ENCODE peak calls at places on chromosome 20, in five cellular contexts. One of them, this sample, is unnamed.
A peak's percentile ranks its signal among the peaks of the same experiment; 100 is the strongest.

GRCh38 chr20:61799928-61800327 is 265.8 kb downstream of the TAF4 start:
- DNase-seq in astrocyte of the spinal cord: no peak
- DNase-seq in naive B cell: no peak
- DNase-seq in mammary epithelial cell: no peak
- DNase-seq in Karpas-422: peak; percentile 85
- DNase-seq in this sample: no peak

GRCh38 chr20:37357481-37358365 is 11.8 kb downstream of the SRC start:
- DNase-seq in Karpas-422: peak; percentile 70
- DNase-seq in astrocyte of the spinal cord: no peak
- DNase-seq in mammary epithelial cell: no peak
- DNase-seq in naive B cell: no peak
- DNase-seq in this sample: no peak

GRCh38 chr20:19934792-19935491 is 82.2 kb upstream of the NAA20 start:
- DNase-seq in naive B cell: peak; percentile 65
- DNase-seq in Karpas-422: peak; percentile 78
- DNase-seq in astrocyte of the spinal cord: no peak
- DNase-seq in mammary epithelial cell: peak; percentile 88
- DNase-seq in this sample: no peak

GRCh38 chr20:44017905-44018683 is 103.4 kb downstream of the TOX2 start:
- DNase-seq in Karpas-422: no peak
- DNase-seq in mammary epithelial cell: peak; percentile 87
- DNase-seq in astrocyte of the spinal cord: peak; percentile 92
- DNase-seq in naive B cell: no peak
- DNase-seq in this sample: peak; percentile 99

GRCh38 chr20:57672164-57672563 is 37.7 kb downstream of the PMEPA1 start:
- DNase-seq in naive B cell: peak; percentile 87
- DNase-seq in Karpas-422: no peak
- DNase-seq in mammary epithelial cell: no peak
- DNase-seq in astrocyte of the spinal cord: peak; percentile 62
- DNase-seq in this sample: no peak

GRCh38 chr20:63035284-63036185 is 28.8 kb upstream of the BHLHE23 start:
- DNase-seq in mammary epithelial cell: no peak
- DNase-seq in Karpas-422: no peak
- DNase-seq in naive B cell: no peak
- DNase-seq in astrocyte of the spinal cord: no peak
- DNase-seq in this sample: no peak

GRCh38 chr20:46218656-46219055 is 89.6 kb downstream of the CDH22 start:
- DNase-seq in mammary epithelial cell: no peak
- DNase-seq in Karpas-422: no peak
- DNase-seq in naive B cell: no peak
- DNase-seq in astrocyte of the spinal cord: no peak
- DNase-seq in this sample: no peak

GRCh38 chr20:63976980-63977391 is 2.5 kb downstream of the SAMD10 start:
- DNase-seq in astrocyte of the spinal cord: no peak
- DNase-seq in mammary epithelial cell: no peak
- DNase-seq in Karpas-422: no peak
- DNase-seq in naive B cell: no peak
- DNase-seq in this sample: no peak

GRCh38 chr20:20277772-20278382 is 90.0 kb upstream of the INSM1 start:
- DNase-seq in naive B cell: no peak
- DNase-seq in Karpas-422: no peak
- DNase-seq in mammary epithelial cell: no peak
- DNase-seq in astrocyte of the spinal cord: no peak
- DNase-seq in this sample: no peak

GRCh38 chr20:2515203-2515602 is 6.5 kb upstream of the ZNF343 start:
- DNase-seq in mammary epithelial cell: no peak
- DNase-seq in astrocyte of the spinal cord: no peak
- DNase-seq in Karpas-422: no peak
- DNase-seq in naive B cell: no peak
- DNase-seq in this sample: no peak

GRCh38 chr20:45037635-45038034 is 63.3 kb downstream of the KCNS1 start:
- DNase-seq in Karpas-422: no peak
- DNase-seq in mammary epithelial cell: no peak
- DNase-seq in naive B cell: no peak
- DNase-seq in astrocyte of the spinal cord: no peak
- DNase-seq in this sample: no peak

GRCh38 chr20:63036266-63036665 is 29.5 kb upstream of the BHLHE23 start:
- DNase-seq in mammary epithelial cell: no peak
- DNase-seq in astrocyte of the spinal cord: no peak
- DNase-seq in Karpas-422: no peak
- DNase-seq in naive B cell: no peak
- DNase-seq in this sample: no peak

GRCh38 chr20:8361008-8361652 is 229.1 kb downstream of the PLCB1 start:
- DNase-seq in astrocyte of the spinal cord: peak; percentile 38
- DNase-seq in naive B cell: no peak
- DNase-seq in mammary epithelial cell: peak; percentile 11
- DNase-seq in Karpas-422: no peak
- DNase-seq in this sample: no peak

GRCh38 chr20:62358728-62359490 is 8.2 kb downstream of the LAMA5 start:
- DNase-seq in astrocyte of the spinal cord: no peak
- DNase-seq in naive B cell: no peak
- DNase-seq in mammary epithelial cell: no peak
- DNase-seq in Karpas-422: no peak
- DNase-seq in this sample: no peak

GRCh38 chr20:62956387-62957135 is 4.1 kb downstream of the SLC17A9 start:
- DNase-seq in astrocyte of the spinal cord: no peak
- DNase-seq in naive B cell: no peak
- DNase-seq in mammary epithelial cell: no peak
- DNase-seq in Karpas-422: no peak
- DNase-seq in this sample: no peak

GRCh38 chr20:25529295-25529951 is 55.9 kb downstream of the NINL start:
- DNase-seq in naive B cell: no peak
- DNase-seq in Karpas-422: no peak
- DNase-seq in mammary epithelial cell: no peak
- DNase-seq in astrocyte of the spinal cord: no peak
- DNase-seq in this sample: no peak

GRCh38 chr20:17505664-17506517 is 25.3 kb downstream of the BFSP1 start:
- DNase-seq in Karpas-422: no peak
- DNase-seq in naive B cell: no peak
- DNase-seq in mammary epithelial cell: peak; percentile 95
- DNase-seq in astrocyte of the spinal cord: peak; percentile 17
- DNase-seq in this sample: peak; percentile 18

GRCh38 chr20:34165246-34165645 is 53.2 kb upstream of the EIF2S2 start:
- DNase-seq in Karpas-422: no peak
- DNase-seq in mammary epithelial cell: no peak
- DNase-seq in naive B cell: no peak
- DNase-seq in astrocyte of the spinal cord: no peak
- DNase-seq in this sample: no peak

GRCh38 chr20:10309326-10309725 is 90.7 kb downstream of the SNAP25 start:
- DNase-seq in astrocyte of the spinal cord: peak; percentile 95
- DNase-seq in Karpas-422: no peak
- DNase-seq in naive B cell: no peak
- DNase-seq in mammary epithelial cell: peak; percentile 83
- DNase-seq in this sample: peak; percentile 95

GRCh38 chr20:9166153-9166780 is 97.4 kb downstream of the PLCB4 start:
- DNase-seq in astrocyte of the spinal cord: no peak
- DNase-seq in Karpas-422: no peak
- DNase-seq in naive B cell: no peak
- DNase-seq in mammary epithelial cell: no peak
- DNase-seq in this sample: no peak

GRCh38 chr20:4113546-4113945 is 98.2 kb upstream of the RNF24 start:
- DNase-seq in astrocyte of the spinal cord: no peak
- DNase-seq in naive B cell: no peak
- DNase-seq in mammary epithelial cell: no peak
- DNase-seq in Karpas-422: no peak
- DNase-seq in this sample: no peak

GRCh38 chr20:50009521-50010454 is 27.0 kb downstream of the SNAI1 start:
- DNase-seq in astrocyte of the spinal cord: no peak
- DNase-seq in mammary epithelial cell: no peak
- DNase-seq in Karpas-422: no peak
- DNase-seq in naive B cell: no peak
- DNase-seq in this sample: no peak

GRCh38 chr20:63652192-63652980 is 838 bp downstream of the STMN3 start:
- DNase-seq in astrocyte of the spinal cord: no peak
- DNase-seq in Karpas-422: no peak
- DNase-seq in mammary epithelial cell: no peak
- DNase-seq in naive B cell: no peak
- DNase-seq in this sample: no peak

GRCh38 chr20:61690150-61690549 is 375.5 kb downstream of the TAF4 start:
- DNase-seq in mammary epithelial cell: no peak
- DNase-seq in naive B cell: no peak
- DNase-seq in astrocyte of the spinal cord: no peak
- DNase-seq in Karpas-422: no peak
- DNase-seq in this sample: no peak

GRCh38 chr20:45993197-45993951 is 15.3 kb upstream of the MMP9 start:
- DNase-seq in naive B cell: no peak
- DNase-seq in astrocyte of the spinal cord: no peak
- DNase-seq in mammary epithelial cell: peak; percentile 99
- DNase-seq in Karpas-422: no peak
- DNase-seq in this sample: peak; percentile 51

GRCh38 chr20:35302421-35303335 is 10.5 kb upstream of the FAM83C start:
- DNase-seq in mammary epithelial cell: peak; percentile 88
- DNase-seq in naive B cell: no peak
- DNase-seq in Karpas-422: no peak
- DNase-seq in astrocyte of the spinal cord: peak; percentile 82
- DNase-seq in this sample: peak; percentile 88

GRCh38 chr20:3165473-3166337 is 6.0 kb upstream of the FASTKD5 start:
- DNase-seq in naive B cell: no peak
- DNase-seq in mammary epithelial cell: no peak
- DNase-seq in astrocyte of the spinal cord: peak; percentile 14
- DNase-seq in Karpas-422: no peak
- DNase-seq in this sample: peak; percentile 15

GRCh38 chr20:11170565-11170964 is 496.8 kb upstream of the JAG1 start:
- DNase-seq in mammary epithelial cell: no peak
- DNase-seq in astrocyte of the spinal cord: peak; percentile 19
- DNase-seq in naive B cell: no peak
- DNase-seq in Karpas-422: no peak
- DNase-seq in this sample: peak; percentile 46